ENCODE peak calls at places on chromosomes 11 and 22, in five cellular contexts. X is spleen, P is neuronal stem cell, S is sigmoid colon, Y is Karpas-422. C is an unnamed sample. For H3K4me1 and H3K36me3, the result is how much of the 10 kb centered on the place peaks cover.

GRCh38 chr22:49308300-49308699 is 519.4 kb downstream of the BRD1 start:
- DNase-seq in P (no peak), S (peak), X (peak), Y (no peak), C (no peak)

GRCh38 chr11:103995896-103996295 is 40.5 kb upstream of the DDI1 start:
- DNase-seq in P (no peak), X (no peak), Y (no peak), S (no peak), C (no peak)

GRCh38 chr11:118610773-118611432 is 3.5 kb downstream of the PHLDB1 start:
- DNase-seq in X (peak), Y (peak), S (peak), P (no peak), C (peak)

GRCh38 chr11:19201737-19202605 is at the start of gene CSRP3:
- DNase-seq in Y (no peak), S (no peak), X (no peak), P (no peak), C (no peak)

GRCh38 chr11:40388097-40388818 is 1071.2 kb downstream of the LRRC4C start:
- DNase-seq in X (no peak), S (no peak), P (no peak), Y (no peak), C (peak)

GRCh38 chr22:24834845-24835570 is 29.0 kb downstream of the SGSM1 start:
- DNase-seq in S (no peak), Y (peak), X (peak), P (no peak), C (no peak)

GRCh38 chr11:85843929-85844328 is 11.3 kb upstream of the CCDC83 start:
- DNase-seq in P (no peak), S (no peak), Y (peak), X (no peak), C (no peak)

GRCh38 chr11:96256213-96256580 is 86.8 kb downstream of the MAML2 start:
- DNase-seq in X (no peak), Y (no peak), P (no peak), S (no peak), C (no peak)

GRCh38 chr11:7467652-7468051 is 17.7 kb upstream of the OLFML1 start:
- DNase-seq in P (no peak), S (no peak), Y (no peak), X (no peak), C (no peak)

GRCh38 chr11:27473017-27473406 is 422 bp upstream of the LGR4 start:
- DNase-seq in S (no peak), X (no peak), Y (no peak), P (no peak), C (peak)

GRCh38 chr11:1071571-1072115 is 3.0 kb upstream of the MUC2 start:
- DNase-seq in S (no peak), Y (no peak), X (peak), P (no peak), C (no peak)

GRCh38 chr11:9005087-9005486 is 1.3 kb upstream of the NRIP3 start:
- DNase-seq in Y (no peak), P (no peak), X (no peak), S (no peak), C (no peak)

GRCh38 chr11:14499178-14499559 is 442 bp downstream of the COPB1 start:
- DNase-seq in S (peak), X (peak), Y (peak), P (no peak), C (peak)

GRCh38 chr22:27150530-27150909 is 493.1 kb downstream of the MIAT start:
- DNase-seq in P (no peak), S (no peak), X (no peak), Y (no peak), C (peak)

GRCh38 chr22:50019316-50019715 is 6.8 kb upstream of the IL17REL start:
- DNase-seq in S (peak), X (peak), Y (no peak), P (no peak), C (no peak)

DNA sequence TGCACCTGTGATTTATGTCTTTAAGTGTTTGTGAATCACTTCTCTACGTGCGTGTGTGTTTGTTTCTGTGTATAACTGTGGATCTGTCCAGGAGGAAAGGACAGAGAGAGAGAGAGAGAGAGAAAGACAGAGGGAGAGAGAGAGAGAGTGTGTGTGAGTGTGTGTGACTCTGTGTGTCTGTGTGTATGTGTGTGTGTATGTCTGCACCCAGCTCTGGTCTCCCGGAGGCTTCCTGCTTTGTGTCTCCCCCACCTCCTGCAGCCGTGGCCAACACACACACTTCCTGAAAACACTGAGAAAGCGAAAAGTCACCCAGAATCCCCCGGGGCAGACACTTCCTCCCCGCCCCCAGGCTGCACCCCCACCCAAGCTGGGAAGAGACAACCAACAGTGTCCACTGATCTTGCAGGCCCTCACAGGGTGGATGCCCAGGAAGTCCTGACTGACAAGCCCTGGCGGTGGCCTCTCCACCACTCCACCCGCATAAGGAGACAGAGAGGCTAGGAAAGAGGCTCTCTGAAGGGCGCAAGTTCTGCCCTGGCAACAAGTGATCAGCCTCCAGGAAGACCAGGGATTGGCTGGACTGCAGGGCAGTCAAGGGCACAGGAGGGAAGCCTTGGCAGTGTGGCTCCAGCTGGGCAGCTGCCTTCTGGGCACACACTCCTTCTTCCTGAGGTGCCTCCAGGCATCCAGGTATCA is 30.0 kb downstream of the ARAP1 start:
- DNase-seq in P (peak), S (peak), Y (peak), X (peak), C (peak)
- H3K4me1 ChIP-seq in P (under half), S (under half), Y (half or more), X (half or more), C (under half)

GRCh38 chr11:65964906-65965305 is 3.4 kb downstream of the SART1 start:
- DNase-seq in P (no peak), X (no peak), S (no peak), Y (no peak), C (no peak)
- H3K36me3 ChIP-seq in P (half or more), X (under half), S (half or more), Y (under half), C (half or more)

GRCh38 chr22:20036535-20037392 is 15.9 kb downstream of the TANGO2 start:
- DNase-seq in Y (no peak), P (no peak), X (no peak), S (no peak), C (no peak)
- H3K4me1 ChIP-seq in Y (half or more), P (under half), X (half or more), S (under half), C (under half)

GRCh38 chr11:68550485-68550817 is 89.9 kb downstream of the PPP6R3 start:
- DNase-seq in S (no peak), Y (no peak), X (no peak), P (no peak), C (peak)
- H3K36me3 ChIP-seq in S (half or more), Y (under half), X (under half), P (half or more), C (half or more)

GRCh38 chr11:112161012-112161411 is 2.9 kb downstream of the IL18 start:
- DNase-seq in P (no peak), X (no peak), Y (no peak), S (no peak), C (peak)
- H3K4me1 ChIP-seq in P (under half), X (under half), Y (under half), S (under half), C (under half)

GRCh38 chr11:102396708-102397563 is 49.9 kb downstream of the BIRC2 start:
- DNase-seq in P (no peak), S (no peak), X (no peak), Y (no peak), C (peak)

GRCh38 chr11:102400603-102401002 is 52.0 kb downstream of the TMEM123 start:
- DNase-seq in X (no peak), P (no peak), Y (no peak), S (no peak), C (no peak)

GRCh38 chr11:102395720-102396358 is 48.8 kb downstream of the BIRC2 start:
- DNase-seq in X (no peak), P (no peak), S (no peak), Y (no peak), C (no peak)

GRCh38 chr11:102399189-102399588 is 52.2 kb downstream of the BIRC2 start:
- DNase-seq in S (no peak), Y (no peak), X (no peak), P (no peak), C (no peak)

GRCh38 chr11:102398297-102398696 is 51.3 kb downstream of the BIRC2 start:
- DNase-seq in S (no peak), X (no peak), Y (no peak), P (no peak), C (no peak)
- H3K36me3 ChIP-seq in S (half or more), X (under half), Y (half or more), P (half or more), C (half or more)

GRCh38 chr11:28756977-28757376 is 648.8 kb downstream of the METTL15 start:
- DNase-seq in P (no peak), X (no peak), S (no peak), Y (no peak), C (peak)
- H3K4me1 ChIP-seq in P (under half), X (under half), S (under half), Y (under half), C (under half)

GRCh38 chr22:19912236-19912999 is 29.2 kb upstream of the COMT start:
- DNase-seq in X (no peak), S (no peak), P (no peak), Y (no peak), C (no peak)

GRCh38 chr22:19915287-19915954 is 26.2 kb upstream of the COMT start:
- DNase-seq in X (no peak), Y (no peak), S (no peak), P (no peak), C (no peak)

GRCh38 chr22:19911540-19912235 is 29.9 kb upstream of the COMT start:
- DNase-seq in P (no peak), Y (no peak), S (peak), X (no peak), C (no peak)

GRCh38 chr22:19914201-19914943 is 27.2 kb upstream of the COMT start:
- DNase-seq in Y (no peak), S (no peak), P (no peak), X (no peak), C (no peak)

DNA sequence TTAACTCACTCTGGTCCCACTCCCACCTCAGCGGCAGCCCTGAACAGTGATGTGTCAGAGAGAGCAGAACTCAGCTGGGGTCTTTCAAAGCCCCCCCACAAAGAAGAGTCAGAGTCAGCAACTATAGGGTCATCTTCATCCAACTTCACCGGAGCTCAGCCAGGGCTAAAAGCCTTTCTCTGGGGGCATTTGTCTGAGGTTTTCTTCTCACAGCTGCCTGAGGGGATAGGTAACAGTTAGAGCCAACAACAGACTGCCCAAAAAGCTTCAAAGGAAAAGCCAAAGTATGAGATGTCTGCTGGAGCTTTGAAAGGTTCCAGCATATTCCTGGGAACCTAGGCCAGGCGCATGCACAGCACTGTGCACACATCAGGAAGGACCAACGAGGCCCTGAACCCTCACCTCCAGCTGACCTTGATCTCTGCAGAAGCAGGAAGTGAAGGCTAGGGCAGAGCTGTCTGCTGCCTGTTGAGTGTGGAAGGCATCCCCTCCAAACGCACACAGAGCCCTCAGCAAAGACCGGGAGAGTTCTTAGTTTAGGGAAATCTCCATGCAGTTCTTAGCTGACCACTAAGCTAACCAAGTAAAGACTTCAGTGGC is 28.1 kb upstream of the COMT start:
- DNase-seq in Y (no peak), P (no peak), S (no peak), X (no peak), C (no peak)
- H3K36me3 ChIP-seq in Y (under half), P (under half), S (half or more), X (under half), C (under half)

GRCh38 chr11:35180311-35181233 is 41.6 kb downstream of the CD44 start:
- DNase-seq in P (no peak), Y (no peak), X (no peak), S (no peak), C (no peak)
- H3K4me1 ChIP-seq in P (under half), Y (under half), X (half or more), S (under half), C (half or more)

GRCh38 chr11:122146475-122146874 is 30.5 kb upstream of the BLID start:
- DNase-seq in P (no peak), S (no peak), X (no peak), Y (no peak), C (no peak)
- H3K36me3 ChIP-seq in P (under half), S (under half), X (under half), Y (under half), C (under half)